ENCODE peak calls at places on chromosomes 1 and 21, in ten cellular contexts. One of them, this sample, is unnamed.
A peak's percentile ranks its signal among the peaks of the same experiment; 100 is the strongest.

GRCh38 chr1:43786975-43787374 is 79.6 kb downstream of the ST3GAL3 start:
- DNase-seq in IMR-90: peak; percentile 33
- DNase-seq in body of pancreas: peak; percentile 10
- DNase-seq in H1: no peak
- DNase-seq in breast epithelium: no peak
- DNase-seq in esophagus squamous epithelium: no peak
- DNase-seq in transverse colon: peak; percentile 57
- DNase-seq in GM12878: no peak
- DNase-seq in K562: no peak
- DNase-seq in A549: no peak
- DNase-seq in this sample: peak; percentile 52

GRCh38 chr1:205301842-205302588 is 19.5 kb downstream of the NUAK2 start:
- DNase-seq in IMR-90: peak; percentile 74
- DNase-seq in A549: no peak
- DNase-seq in GM12878: no peak
- DNase-seq in esophagus squamous epithelium: no peak
- DNase-seq in body of pancreas: no peak
- DNase-seq in transverse colon: no peak
- DNase-seq in K562: no peak
- DNase-seq in breast epithelium: no peak
- DNase-seq in H1: no peak
- DNase-seq in this sample: no peak

GRCh38 chr1:202692959-202693555 is 17.2 kb downstream of the SYT2 start:
- DNase-seq in GM12878: no peak
- DNase-seq in H1: no peak
- DNase-seq in IMR-90: peak; percentile 71
- DNase-seq in K562: peak; percentile 91
- DNase-seq in breast epithelium: no peak
- DNase-seq in transverse colon: peak; percentile 61
- DNase-seq in esophagus squamous epithelium: no peak
- DNase-seq in A549: peak; percentile 71
- DNase-seq in body of pancreas: peak; percentile 77
- DNase-seq in this sample: peak; percentile 29

GRCh38 chr1:52237430-52237829 is 95.5 kb downstream of the ZFYVE9 start:
- DNase-seq in breast epithelium: no peak
- DNase-seq in H1: no peak
- DNase-seq in esophagus squamous epithelium: no peak
- DNase-seq in transverse colon: no peak
- DNase-seq in K562: no peak
- DNase-seq in GM12878: no peak
- DNase-seq in body of pancreas: no peak
- DNase-seq in IMR-90: peak; percentile 86
- DNase-seq in A549: no peak
- DNase-seq in this sample: no peak

GRCh38 chr1:6263716-6264115 is 2.8 kb upstream of the GPR153 start:
- DNase-seq in K562: no peak
- DNase-seq in IMR-90: no peak
- DNase-seq in esophagus squamous epithelium: no peak
- DNase-seq in body of pancreas: no peak
- DNase-seq in transverse colon: no peak
- DNase-seq in breast epithelium: no peak
- DNase-seq in H1: no peak
- DNase-seq in GM12878: no peak
- DNase-seq in A549: no peak
- DNase-seq in this sample: no peak

GRCh38 chr1:68953316-68953715 is 456.4 kb upstream of the DEPDC1 start:
- DNase-seq in breast epithelium: no peak
- DNase-seq in A549: no peak
- DNase-seq in H1: no peak
- DNase-seq in K562: no peak
- DNase-seq in IMR-90: no peak
- DNase-seq in GM12878: no peak
- DNase-seq in transverse colon: no peak
- DNase-seq in body of pancreas: no peak
- DNase-seq in esophagus squamous epithelium: no peak
- DNase-seq in this sample: no peak

GRCh38 chr1:232621050-232621449 is 8.9 kb downstream of the SIPA1L2 start:
- DNase-seq in breast epithelium: no peak
- DNase-seq in esophagus squamous epithelium: no peak
- DNase-seq in body of pancreas: no peak
- DNase-seq in transverse colon: no peak
- DNase-seq in GM12878: no peak
- DNase-seq in IMR-90: no peak
- DNase-seq in A549: no peak
- DNase-seq in K562: no peak
- DNase-seq in H1: no peak
- DNase-seq in this sample: no peak

GRCh38 chr1:41914515-41914914 is 4.2 kb downstream of the HIVEP3 start:
- DNase-seq in transverse colon: no peak
- DNase-seq in A549: no peak
- DNase-seq in body of pancreas: no peak
- DNase-seq in breast epithelium: no peak
- DNase-seq in K562: peak; percentile 41
- DNase-seq in esophagus squamous epithelium: no peak
- DNase-seq in H1: no peak
- DNase-seq in IMR-90: no peak
- DNase-seq in GM12878: no peak
- DNase-seq in this sample: no peak

GRCh38 chr1:89842547-89843278 is 21.9 kb downstream of the LRRC8D start:
- DNase-seq in K562: no peak
- DNase-seq in IMR-90: peak; percentile 57
- DNase-seq in breast epithelium: no peak
- DNase-seq in A549: no peak
- DNase-seq in transverse colon: no peak
- DNase-seq in GM12878: no peak
- DNase-seq in body of pancreas: no peak
- DNase-seq in esophagus squamous epithelium: no peak
- DNase-seq in H1: no peak
- DNase-seq in this sample: no peak

GRCh38 chr1:161139765-161140164 is 7.3 kb upstream of the DEDD start:
- DNase-seq in transverse colon: no peak
- DNase-seq in IMR-90: peak; percentile 57
- DNase-seq in esophagus squamous epithelium: no peak
- DNase-seq in body of pancreas: peak; percentile 71
- DNase-seq in A549: peak; percentile 44
- DNase-seq in breast epithelium: no peak
- DNase-seq in GM12878: no peak
- DNase-seq in K562: peak; percentile 43
- DNase-seq in H1: no peak
- DNase-seq in this sample: no peak

GRCh38 chr1:114231301-114231700 is 77.6 kb upstream of the SYT6 start:
- DNase-seq in IMR-90: no peak
- DNase-seq in breast epithelium: no peak
- DNase-seq in transverse colon: no peak
- DNase-seq in A549: no peak
- DNase-seq in GM12878: no peak
- DNase-seq in body of pancreas: no peak
- DNase-seq in esophagus squamous epithelium: no peak
- DNase-seq in K562: no peak
- DNase-seq in H1: no peak
- DNase-seq in this sample: no peak

DNA sequence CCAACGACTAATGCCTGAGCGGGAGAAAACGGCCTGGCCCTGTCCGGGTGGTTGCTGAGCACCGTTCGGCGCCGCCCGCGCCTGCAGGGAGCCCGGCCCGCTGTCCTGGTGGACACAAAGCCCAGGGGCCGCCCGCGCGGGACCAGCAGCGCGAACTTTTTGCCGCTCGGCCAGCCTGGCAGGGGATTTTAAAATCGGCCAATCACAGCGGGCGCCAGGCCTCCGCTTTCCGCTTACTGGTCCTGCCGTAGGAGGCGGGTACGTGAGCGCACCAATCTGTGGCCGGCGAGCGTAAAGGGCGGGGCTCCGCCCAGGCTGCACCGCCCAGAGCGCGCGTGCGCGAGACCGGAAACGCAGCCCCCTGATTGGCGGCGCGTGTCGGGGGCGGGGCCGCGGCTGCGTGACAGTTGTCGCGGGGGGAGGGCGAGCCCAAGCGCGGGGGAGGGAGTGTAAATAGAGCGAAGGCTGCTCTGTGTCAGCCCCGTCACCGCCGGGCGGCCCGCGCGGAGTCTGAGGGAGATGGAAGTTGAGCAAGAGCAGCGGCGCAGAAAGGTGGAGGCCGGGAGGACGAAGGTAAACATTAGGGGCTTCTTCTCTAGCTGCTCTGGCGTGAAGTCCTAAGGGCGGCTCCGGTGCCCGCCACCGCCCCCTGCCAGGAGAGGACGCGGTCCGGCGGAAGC is at the start of the genes C21orf58 and PCNT:
- DNase-seq in K562: peak; percentile 99
- DNase-seq in A549: peak; percentile 89
- DNase-seq in esophagus squamous epithelium: peak; percentile 84
- DNase-seq in H1: peak; percentile 88
- DNase-seq in IMR-90: peak; percentile 97
- DNase-seq in transverse colon: peak; percentile 98
- DNase-seq in body of pancreas: peak; percentile 98
- DNase-seq in GM12878: peak; percentile 89
- DNase-seq in breast epithelium: peak; percentile 98
- DNase-seq in this sample: peak; percentile 98
- TF ChIP-seq POLR2A in K562: peak; percentile 96
- TF ChIP-seq POLR2A in A549: peak; percentile 39
- TF ChIP-seq POLR2A in esophagus squamous epithelium: no peak
- TF ChIP-seq POLR2A in H1: no peak
- TF ChIP-seq POLR2A in IMR-90: peak; percentile 53
- TF ChIP-seq POLR2A in transverse colon: peak; percentile 20
- TF ChIP-seq POLR2A in body of pancreas: peak; percentile 35
- TF ChIP-seq POLR2A in GM12878: peak; percentile 89
- TF ChIP-seq POLR2A in breast epithelium: no peak
- TF ChIP-seq POLR2A in this sample: no peak

GRCh38 chr1:21901986-21902377 is 35.1 kb downstream of the HSPG2 start:
- DNase-seq in IMR-90: no peak
- DNase-seq in esophagus squamous epithelium: no peak
- DNase-seq in K562: no peak
- DNase-seq in body of pancreas: no peak
- DNase-seq in H1: no peak
- DNase-seq in A549: no peak
- DNase-seq in breast epithelium: no peak
- DNase-seq in transverse colon: no peak
- DNase-seq in GM12878: no peak
- DNase-seq in this sample: no peak

GRCh38 chr1:21903638-21904474 is 33.3 kb downstream of the HSPG2 start:
- DNase-seq in H1: no peak
- DNase-seq in body of pancreas: peak; percentile 34
- DNase-seq in transverse colon: no peak
- DNase-seq in A549: no peak
- DNase-seq in esophagus squamous epithelium: no peak
- DNase-seq in breast epithelium: no peak
- DNase-seq in K562: no peak
- DNase-seq in IMR-90: no peak
- DNase-seq in GM12878: no peak
- DNase-seq in this sample: no peak

GRCh38 chr1:21900766-21901472 is 36.2 kb downstream of the HSPG2 start:
- DNase-seq in esophagus squamous epithelium: no peak
- DNase-seq in IMR-90: no peak
- DNase-seq in transverse colon: no peak
- DNase-seq in A549: no peak
- DNase-seq in breast epithelium: no peak
- DNase-seq in GM12878: no peak
- DNase-seq in body of pancreas: no peak
- DNase-seq in K562: no peak
- DNase-seq in H1: no peak
- DNase-seq in this sample: no peak

GRCh38 chr1:21901473-21901847 is 35.6 kb downstream of the HSPG2 start:
- DNase-seq in GM12878: no peak
- DNase-seq in K562: no peak
- DNase-seq in IMR-90: peak; percentile 27
- DNase-seq in esophagus squamous epithelium: no peak
- DNase-seq in A549: no peak
- DNase-seq in H1: no peak
- DNase-seq in body of pancreas: no peak
- DNase-seq in breast epithelium: no peak
- DNase-seq in transverse colon: no peak
- DNase-seq in this sample: peak; percentile 62

GRCh38 chr1:21902378-21903012 is 34.6 kb downstream of the HSPG2 start:
- DNase-seq in GM12878: no peak
- DNase-seq in H1: no peak
- DNase-seq in K562: no peak
- DNase-seq in esophagus squamous epithelium: no peak
- DNase-seq in transverse colon: no peak
- DNase-seq in IMR-90: no peak
- DNase-seq in breast epithelium: no peak
- DNase-seq in body of pancreas: no peak
- DNase-seq in A549: no peak
- DNase-seq in this sample: no peak
- H3K27ac ChIP-seq in GM12878: no peak overlapping the region
- H3K27ac ChIP-seq in H1: peak overlapping the region; percentile 23
- H3K27ac ChIP-seq in K562: peak overlapping the region; percentile 93
- H3K27ac ChIP-seq in esophagus squamous epithelium: peak overlapping the region; percentile 97
- H3K27ac ChIP-seq in transverse colon: peak overlapping the region; percentile 98
- H3K27ac ChIP-seq in IMR-90: no peak overlapping the region
- H3K27ac ChIP-seq in breast epithelium: peak overlapping the region; percentile 46
- H3K27ac ChIP-seq in body of pancreas: peak overlapping the region; percentile 65
- H3K27ac ChIP-seq in A549: peak overlapping the region; percentile 46
- H3K27ac ChIP-seq in this sample: peak overlapping the region; percentile 93

DNA sequence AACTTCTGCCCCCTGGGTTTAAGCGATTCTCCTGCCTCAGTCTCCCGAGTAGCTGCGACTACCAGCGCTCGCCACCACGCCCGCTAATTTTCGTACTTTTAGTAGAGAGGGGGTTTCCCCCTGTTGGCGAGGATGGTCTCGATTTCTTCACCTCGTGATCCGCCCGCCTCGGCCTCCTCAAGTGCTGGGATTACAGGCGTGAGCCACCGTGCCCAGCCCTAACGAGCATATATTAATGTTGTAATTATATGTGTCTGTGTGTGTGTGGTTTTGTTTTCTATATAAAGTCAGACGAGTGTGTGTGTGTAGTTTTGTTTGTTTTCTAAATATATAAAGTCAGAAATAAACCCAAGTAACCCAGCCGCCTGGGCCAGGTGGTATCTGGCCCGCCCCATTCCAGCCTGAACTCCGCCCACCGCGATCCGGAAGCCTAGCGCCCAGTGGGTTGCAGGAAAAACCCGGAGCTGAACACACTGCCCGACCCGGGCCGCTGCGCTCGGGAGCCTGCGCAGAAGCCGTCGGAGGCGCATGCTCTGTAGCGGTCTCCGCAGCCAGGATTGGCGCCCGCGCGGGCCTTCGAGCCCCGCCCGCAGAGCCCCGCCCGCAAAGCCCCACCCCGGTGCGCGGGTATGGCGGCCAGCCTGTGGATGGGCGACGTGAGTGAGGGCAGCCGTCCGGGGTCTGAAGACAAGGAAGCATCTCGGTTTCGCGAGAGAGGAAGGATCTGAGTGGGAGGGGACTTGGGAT is at the start of gene TRNAU1AP:
- DNase-seq in body of pancreas: peak; percentile 96
- DNase-seq in transverse colon: peak; percentile 98
- DNase-seq in IMR-90: peak; percentile 95
- DNase-seq in K562: peak; percentile 98
- DNase-seq in H1: peak; percentile 82
- DNase-seq in A549: peak; percentile 67
- DNase-seq in GM12878: peak; percentile 91
- DNase-seq in breast epithelium: peak; percentile 94
- DNase-seq in esophagus squamous epithelium: peak; percentile 74
- DNase-seq in this sample: peak; percentile 96
- TF ChIP-seq POLR2A in body of pancreas: peak; percentile 81
- TF ChIP-seq POLR2A in transverse colon: peak; percentile 84
- TF ChIP-seq POLR2A in IMR-90: peak; percentile 41
- TF ChIP-seq POLR2A in K562: peak; percentile 85
- TF ChIP-seq POLR2A in H1: no peak
- TF ChIP-seq POLR2A in A549: peak; percentile 59
- TF ChIP-seq POLR2A in GM12878: peak; percentile 90
- TF ChIP-seq POLR2A in breast epithelium: peak; percentile 65
- TF ChIP-seq POLR2A in esophagus squamous epithelium: peak; percentile 79
- TF ChIP-seq POLR2A in this sample: peak; percentile 58

GRCh38 chr1:26354972-26355371 is 1.0 kb upstream of the CRYBG2 start:
- DNase-seq in A549: no peak
- DNase-seq in K562: no peak
- DNase-seq in esophagus squamous epithelium: no peak
- DNase-seq in breast epithelium: no peak
- DNase-seq in IMR-90: no peak
- DNase-seq in body of pancreas: no peak
- DNase-seq in GM12878: no peak
- DNase-seq in transverse colon: no peak
- DNase-seq in H1: no peak
- DNase-seq in this sample: no peak
- H3K27ac ChIP-seq in A549: peak overlapping the region; percentile 95
- H3K27ac ChIP-seq in K562: no peak overlapping the region
- H3K27ac ChIP-seq in esophagus squamous epithelium: peak overlapping the region; percentile 95
- H3K27ac ChIP-seq in breast epithelium: no peak overlapping the region
- H3K27ac ChIP-seq in IMR-90: no peak overlapping the region
- H3K27ac ChIP-seq in body of pancreas: no peak overlapping the region
- H3K27ac ChIP-seq in GM12878: no peak overlapping the region
- H3K27ac ChIP-seq in transverse colon: peak overlapping the region; percentile 48
- H3K27ac ChIP-seq in H1: no peak overlapping the region
- H3K27ac ChIP-seq in this sample: no peak overlapping the region